ENCODE peak calls at places on chromosome 10, in ten cellular contexts. One of them, this sample, is unnamed.

GRCh38 chr10:87092861-87093460 is 1.7 kb downstream of the GLUD1 start:
- DNase-seq in GM12891: no peak
- DNase-seq in smooth muscle cell of the brain vasculature: no peak
- DNase-seq in HT1080: peak
- DNase-seq in stimulated activated CD4-positive, alpha-beta T cell treated with anti-CD3 and anti-CD28 coated beads, Interleukin-4, amount 100 ng/mL, for 24 hours: peak
- DNase-seq in activated naive CD8-positive, alpha-beta T cell treated with anti-CD3 and anti-CD28 coated beads, Interleukin-2, amount 50 U/mL, for 24 hours: peak
- DNase-seq in lower lobe of right lung: no peak
- DNase-seq in HCEC 1CT: peak
- DNase-seq in GM06990: no peak
- DNase-seq in GDM1: peak
- DNase-seq in this sample: peak

GRCh38 chr10:36717118-36717517 is 408.3 kb upstream of the ANKRD30A start:
- DNase-seq in smooth muscle cell of the brain vasculature: no peak
- DNase-seq in stimulated activated CD4-positive, alpha-beta T cell treated with anti-CD3 and anti-CD28 coated beads, Interleukin-4, amount 100 ng/mL, for 24 hours: no peak
- DNase-seq in GM06990: no peak
- DNase-seq in GM12891: no peak
- DNase-seq in HT1080: peak
- DNase-seq in HCEC 1CT: peak
- DNase-seq in GDM1: no peak
- DNase-seq in activated naive CD8-positive, alpha-beta T cell treated with anti-CD3 and anti-CD28 coated beads, Interleukin-2, amount 50 U/mL, for 24 hours: no peak
- DNase-seq in lower lobe of right lung: no peak
- DNase-seq in this sample: peak

GRCh38 chr10:62763155-62763554 is 41.4 kb upstream of the ADO start:
- DNase-seq in GM06990: no peak
- DNase-seq in HCEC 1CT: no peak
- DNase-seq in stimulated activated CD4-positive, alpha-beta T cell treated with anti-CD3 and anti-CD28 coated beads, Interleukin-4, amount 100 ng/mL, for 24 hours: no peak
- DNase-seq in smooth muscle cell of the brain vasculature: no peak
- DNase-seq in GDM1: no peak
- DNase-seq in GM12891: no peak
- DNase-seq in HT1080: no peak
- DNase-seq in lower lobe of right lung: no peak
- DNase-seq in activated naive CD8-positive, alpha-beta T cell treated with anti-CD3 and anti-CD28 coated beads, Interleukin-2, amount 50 U/mL, for 24 hours: no peak
- DNase-seq in this sample: no peak

GRCh38 chr10:78656397-78656796 is 412.4 kb upstream of the ZMIZ1 start:
- DNase-seq in stimulated activated CD4-positive, alpha-beta T cell treated with anti-CD3 and anti-CD28 coated beads, Interleukin-4, amount 100 ng/mL, for 24 hours: no peak
- DNase-seq in HT1080: no peak
- DNase-seq in lower lobe of right lung: no peak
- DNase-seq in GM12891: no peak
- DNase-seq in GDM1: no peak
- DNase-seq in GM06990: no peak
- DNase-seq in activated naive CD8-positive, alpha-beta T cell treated with anti-CD3 and anti-CD28 coated beads, Interleukin-2, amount 50 U/mL, for 24 hours: no peak
- DNase-seq in smooth muscle cell of the brain vasculature: no peak
- DNase-seq in HCEC 1CT: no peak
- DNase-seq in this sample: no peak

GRCh38 chr10:35433851-35434426 is 97.6 kb downstream of the CCNY start:
- DNase-seq in activated naive CD8-positive, alpha-beta T cell treated with anti-CD3 and anti-CD28 coated beads, Interleukin-2, amount 50 U/mL, for 24 hours: no peak
- DNase-seq in GM12891: no peak
- DNase-seq in stimulated activated CD4-positive, alpha-beta T cell treated with anti-CD3 and anti-CD28 coated beads, Interleukin-4, amount 100 ng/mL, for 24 hours: no peak
- DNase-seq in HCEC 1CT: peak
- DNase-seq in lower lobe of right lung: no peak
- DNase-seq in GM06990: no peak
- DNase-seq in HT1080: no peak
- DNase-seq in GDM1: no peak
- DNase-seq in smooth muscle cell of the brain vasculature: no peak
- DNase-seq in this sample: no peak

GRCh38 chr10:47425813-47426419 is 41.8 kb upstream of the ZNF488 start:
- DNase-seq in activated naive CD8-positive, alpha-beta T cell treated with anti-CD3 and anti-CD28 coated beads, Interleukin-2, amount 50 U/mL, for 24 hours: no peak
- DNase-seq in GM12891: no peak
- DNase-seq in HT1080: no peak
- DNase-seq in lower lobe of right lung: no peak
- DNase-seq in smooth muscle cell of the brain vasculature: no peak
- DNase-seq in GDM1: no peak
- DNase-seq in stimulated activated CD4-positive, alpha-beta T cell treated with anti-CD3 and anti-CD28 coated beads, Interleukin-4, amount 100 ng/mL, for 24 hours: no peak
- DNase-seq in GM06990: no peak
- DNase-seq in HCEC 1CT: no peak
- DNase-seq in this sample: no peak

GRCh38 chr10:89701238-89702120 is at the start of gene KIF20B:
- DNase-seq in GM12891: peak
- DNase-seq in GM06990: peak
- DNase-seq in stimulated activated CD4-positive, alpha-beta T cell treated with anti-CD3 and anti-CD28 coated beads, Interleukin-4, amount 100 ng/mL, for 24 hours: peak
- DNase-seq in lower lobe of right lung: peak
- DNase-seq in HT1080: peak
- DNase-seq in HCEC 1CT: peak
- DNase-seq in activated naive CD8-positive, alpha-beta T cell treated with anti-CD3 and anti-CD28 coated beads, Interleukin-2, amount 50 U/mL, for 24 hours: peak
- DNase-seq in smooth muscle cell of the brain vasculature: peak
- DNase-seq in GDM1: peak
- DNase-seq in this sample: peak

GRCh38 chr10:80371462-80371861 is 14.9 kb downstream of the DYDC2 start:
- DNase-seq in HT1080: no peak
- DNase-seq in GM06990: no peak
- DNase-seq in GDM1: no peak
- DNase-seq in GM12891: no peak
- DNase-seq in HCEC 1CT: no peak
- DNase-seq in smooth muscle cell of the brain vasculature: no peak
- DNase-seq in activated naive CD8-positive, alpha-beta T cell treated with anti-CD3 and anti-CD28 coated beads, Interleukin-2, amount 50 U/mL, for 24 hours: no peak
- DNase-seq in stimulated activated CD4-positive, alpha-beta T cell treated with anti-CD3 and anti-CD28 coated beads, Interleukin-4, amount 100 ng/mL, for 24 hours: no peak
- DNase-seq in lower lobe of right lung: no peak
- DNase-seq in this sample: no peak